ENCODE peak calls at places on chromosome 22, in seven cellular contexts. Y, V, R, D, J, F and Z are unnamed samples.
A peak's percentile ranks its signal among the peaks of the same experiment; 100 is the strongest.

GRCh38 chr22:45684169-45684568 is 12.5 kb downstream of the ATXN10 start:
- DNase-seq in Y (no peak), V (no peak), R (no peak), D (no peak), J (no peak), F (peak; percentile 10), Z (no peak)

GRCh38 chr22:23898006-23898974 is 4.1 kb downstream of the MIF start:
- DNase-seq in Y (no peak), V (no peak), R (no peak), D (no peak), J (no peak), F (no peak), Z (no peak)

GRCh38 chr22:20141186-20142077 is 9.4 kb downstream of the CCDC188 start:
- DNase-seq in Y (no peak), V (no peak), R (no peak), D (no peak), J (peak; percentile 70), F (no peak), Z (no peak)

GRCh38 chr22:44583854-44584253 is 85.8 kb upstream of the RTL6 start:
- DNase-seq in Y (peak; percentile 51), V (no peak), R (no peak), D (peak; percentile 7), J (no peak), F (no peak), Z (no peak)

GRCh38 chr22:17117890-17118289 is 3.3 kb downstream of the TMEM121B start:
- DNase-seq in Y (no peak), V (no peak), R (no peak), D (no peak), J (no peak), F (no peak), Z (no peak)

GRCh38 chr22:48940266-48940987 is 887.2 kb downstream of the BRD1 start:
- DNase-seq in Y (no peak), V (peak; percentile 4), R (no peak), D (no peak), J (no peak), F (no peak), Z (no peak)

GRCh38 chr22:41532908-41533825 is 11.1 kb downstream of the POLR3H start:
- DNase-seq in Y (peak; percentile 88), V (peak; percentile 78), R (no peak), D (peak; percentile 79), J (peak; percentile 70), F (peak; percentile 58), Z (peak; percentile 64)

GRCh38 chr22:27032121-27032761 is 374.9 kb downstream of the MIAT start:
- DNase-seq in Y (peak; percentile 82), V (no peak), R (no peak), D (no peak), J (no peak), F (no peak), Z (peak; percentile 5)

GRCh38 chr22:36027579-36027959 is 1.1 kb downstream of the RBFOX2 start:
- DNase-seq in Y (no peak), V (peak; percentile 32), R (peak; percentile 21), D (no peak), J (no peak), F (peak; percentile 1), Z (peak; percentile 26)

GRCh38 chr22:30435674-30436126 is 10.1 kb downstream of the MTFP1 start:
- DNase-seq in Y (no peak), V (peak; percentile 35), R (no peak), D (no peak), J (no peak), F (no peak), Z (no peak)
- TF ChIP-seq CTCF in Y (peak; percentile 15), V (no peak), R (no peak), D (no peak), J (no peak), F (no peak), Z (no peak)

DNA sequence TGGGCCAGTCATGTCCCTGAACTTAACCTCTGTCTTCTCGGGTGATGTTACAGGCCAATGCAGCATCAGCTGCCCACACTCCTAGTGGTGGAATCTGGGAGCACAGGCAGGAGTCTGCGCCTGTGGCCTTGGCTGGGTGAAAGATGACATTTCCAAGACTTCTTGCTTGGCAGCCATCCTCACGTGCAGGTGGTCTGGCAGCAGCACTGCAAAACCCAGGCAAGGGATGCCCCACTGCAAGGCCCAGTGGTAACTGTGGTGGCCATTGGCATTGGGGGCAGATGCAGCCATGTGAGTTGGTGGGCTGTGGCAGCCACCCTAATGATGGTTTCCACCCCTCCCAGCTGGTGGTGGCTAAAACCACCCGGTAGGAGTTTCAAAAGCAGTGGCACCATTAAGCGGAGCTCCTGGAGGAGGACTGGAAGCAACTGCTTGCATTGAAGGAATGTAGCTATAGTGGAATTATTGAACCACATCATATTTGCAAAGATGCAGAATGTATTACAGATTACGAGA is 120.5 kb upstream of the TOP3B start:
- DNase-seq in Y (peak; percentile 66), V (no peak), R (no peak), D (no peak), J (peak; percentile 15), F (peak; percentile 11), Z (peak; percentile 20)
- TF ChIP-seq CTCF in Y (peak; percentile 74), V (peak; percentile 31), R (peak; percentile 46), D (peak; percentile 24), J (peak; percentile 53), F (peak; percentile 48), Z (peak; percentile 31)

GRCh38 chr22:32574957-32575893 is 100.6 kb downstream of the FBXO7 start:
- DNase-seq in Y (no peak), V (no peak), R (no peak), D (no peak), J (no peak), F (no peak), Z (no peak)
- TF ChIP-seq CTCF in Y (no peak), V (no peak), R (no peak), D (no peak), J (no peak), F (no peak), Z (no peak)

GRCh38 chr22:47174096-47174495 is 411.6 kb downstream of the TBC1D22A start:
- DNase-seq in Y (peak; percentile 15), V (no peak), R (no peak), D (no peak), J (no peak), F (no peak), Z (no peak)

GRCh38 chr22:47174671-47175111 is 412.2 kb downstream of the TBC1D22A start:
- DNase-seq in Y (peak; percentile 14), V (no peak), R (no peak), D (no peak), J (no peak), F (no peak), Z (no peak)

GRCh38 chr22:47172771-47173534 is 410.5 kb downstream of the TBC1D22A start:
- DNase-seq in Y (peak; percentile 21), V (no peak), R (no peak), D (no peak), J (no peak), F (no peak), Z (no peak)

GRCh38 chr22:47175151-47175760 is 412.8 kb downstream of the TBC1D22A start:
- DNase-seq in Y (peak; percentile 19), V (no peak), R (no peak), D (no peak), J (peak; percentile 49), F (no peak), Z (no peak)

DNA sequence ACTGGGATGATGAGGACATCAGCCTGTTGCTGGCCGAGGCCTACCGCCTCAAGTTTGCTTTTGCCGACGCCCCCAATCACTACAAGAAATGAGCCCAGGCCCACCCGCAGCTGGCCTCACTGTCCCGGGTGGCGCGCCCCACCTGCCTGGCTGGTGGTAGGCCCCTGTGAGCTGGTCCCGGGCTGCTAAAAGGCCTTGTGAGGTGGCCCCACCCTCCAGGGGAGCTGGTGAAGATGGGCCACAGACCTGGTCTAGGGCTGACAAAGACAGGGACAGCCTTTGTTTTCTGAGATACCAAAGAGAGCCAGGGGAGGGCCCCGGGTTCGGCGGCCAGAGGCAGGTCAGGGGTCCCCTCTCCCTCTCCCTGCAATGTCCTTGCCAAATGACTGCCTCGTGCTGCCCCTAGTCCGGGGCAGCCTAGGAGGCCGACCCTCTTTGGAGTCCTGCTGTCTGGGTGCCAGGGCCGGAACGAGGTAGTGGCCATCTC is 411.1 kb downstream of the TBC1D22A start:
- DNase-seq in Y (no peak), V (no peak), R (no peak), D (no peak), J (no peak), F (no peak), Z (no peak)
- TF ChIP-seq CTCF in Y (no peak), V (no peak), R (no peak), D (no peak), J (no peak), F (no peak), Z (no peak)

GRCh38 chr22:50621491-50621880 is 6.5 kb downstream of the ARSA start:
- DNase-seq in Y (peak; percentile 18), V (no peak), R (peak; percentile 35), D (no peak), J (no peak), F (no peak), Z (peak; percentile 33)

GRCh38 chr22:50622723-50623327 is 5.1 kb downstream of the ARSA start:
- DNase-seq in Y (peak; percentile 41), V (peak; percentile 91), R (peak; percentile 48), D (no peak), J (no peak), F (no peak), Z (peak; percentile 74)

GRCh38 chr22:50620861-50621490 is 7.0 kb downstream of the ARSA start:
- DNase-seq in Y (no peak), V (peak; percentile 46), R (peak; percentile 23), D (no peak), J (peak; percentile 17), F (peak; percentile 16), Z (peak; percentile 17)

GRCh38 chr22:50624347-50625130 is 3.4 kb downstream of the ARSA start:
- DNase-seq in Y (no peak), V (no peak), R (no peak), D (no peak), J (no peak), F (no peak), Z (no peak)

GRCh38 chr22:50621948-50622722 is 5.8 kb downstream of the ARSA start:
- DNase-seq in Y (peak; percentile 36), V (peak; percentile 62), R (peak; percentile 48), D (no peak), J (no peak), F (peak; percentile 11), Z (peak; percentile 41)
- TF ChIP-seq CTCF in Y (peak; percentile 55), V (no peak), R (peak; percentile 57), D (no peak), J (peak; percentile 1), F (peak; percentile 55), Z (no peak)

DNA sequence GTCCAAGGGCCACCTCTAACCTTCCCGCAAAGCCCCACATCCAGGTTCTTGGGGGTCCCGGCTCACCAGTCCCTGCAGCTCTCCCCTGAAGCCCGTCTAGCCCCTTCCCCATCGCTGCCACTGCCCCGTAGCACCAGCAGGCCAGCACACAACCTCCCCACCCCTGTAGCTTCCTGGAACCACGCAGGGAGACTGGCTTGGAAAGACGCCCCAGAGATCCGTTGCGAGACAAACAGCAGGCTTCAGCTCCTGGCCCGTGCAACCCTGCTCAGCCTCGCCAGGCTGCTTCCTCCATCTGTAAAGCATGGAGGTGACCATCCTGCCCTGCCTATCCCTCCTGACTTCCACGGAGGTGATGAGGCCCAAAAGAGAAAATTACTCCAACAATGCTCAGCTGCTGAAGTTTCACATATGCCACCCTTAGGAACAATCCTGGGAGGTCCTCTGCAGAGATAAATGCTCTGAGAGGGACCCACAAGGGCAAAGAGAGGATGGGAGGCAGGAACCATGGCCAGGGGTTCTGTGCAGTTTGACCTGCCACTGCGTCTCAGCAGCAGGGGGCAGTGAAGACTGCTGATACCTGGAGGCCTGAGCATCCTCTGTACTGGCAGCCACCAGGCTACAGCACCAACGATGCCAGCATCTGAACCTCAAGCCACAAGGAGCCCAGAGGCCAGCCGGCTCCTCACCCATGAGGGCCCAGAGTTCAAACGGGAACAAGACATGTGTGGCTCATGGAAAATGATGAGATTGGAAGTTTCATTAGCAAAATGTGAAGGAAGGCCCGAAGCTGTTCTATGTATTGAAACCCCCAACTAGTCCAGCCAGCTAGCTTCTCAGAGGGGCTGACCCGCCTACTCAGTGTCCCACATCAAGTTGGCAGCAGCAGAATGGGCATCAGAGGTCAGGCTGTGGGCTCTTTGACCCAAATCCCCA is 16.1 kb downstream of the DGCR2 start:
- DNase-seq in Y (peak; percentile 50), V (no peak), R (peak; percentile 30), D (no peak), J (no peak), F (peak; percentile 12), Z (peak; percentile 35)
- TF ChIP-seq CTCF in Y (peak; percentile 53), V (no peak), R (peak; percentile 51), D (peak; percentile 32), J (peak; percentile 27), F (peak; percentile 38), Z (peak; percentile 20)